ENCODE peak calls at places on chromosome 6, in seven cellular contexts. Z, A, I, Q, G, D and U are unnamed samples.

GRCh38 chr6:158818008-158818579 is 1.1 kb downstream of the EZR start:
- DNase-seq in I (peak; percentile 88), D (peak; percentile 76), A (peak; percentile 89), Z (peak; percentile 59), G (peak; percentile 81), Q (no peak), U (peak; percentile 89)

GRCh38 chr6:143772110-143772509 is 71.0 kb upstream of the LTV1 start:
- DNase-seq in Q (no peak), D (no peak), I (no peak), Z (no peak), A (no peak), G (no peak), U (no peak)

GRCh38 chr6:119497988-119498727 is 148.6 kb upstream of the MAN1A1 start:
- DNase-seq in G (no peak), A (no peak), Z (no peak), D (no peak), I (no peak), Q (no peak), U (no peak)

GRCh38 chr6:164124986-164125385 is 710.5 kb downstream of the QKI start:
- DNase-seq in Q (no peak), Z (no peak), D (no peak), I (no peak), A (no peak), G (no peak), U (no peak)

GRCh38 chr6:21596379-21597242 is 3.1 kb downstream of the SOX4 start:
- DNase-seq in Q (no peak), A (peak; percentile 39), G (peak; percentile 79), Z (peak; percentile 24), D (peak; percentile 67), I (no peak), U (peak; percentile 40)

GRCh38 chr6:143822584-143823024 is 20.5 kb upstream of the LTV1 start:
- DNase-seq in I (no peak), G (no peak), A (no peak), D (no peak), Q (no peak), Z (no peak), U (no peak)

GRCh38 chr6:36269834-36270705 is at the start of gene PNPLA1:
- DNase-seq in Z (no peak), Q (no peak), A (no peak), I (no peak), D (no peak), G (no peak), U (no peak)

GRCh38 chr6:80544500-80545055 is 438.1 kb downstream of the BCKDHB start:
- DNase-seq in D (no peak), Q (no peak), I (no peak), G (no peak), Z (no peak), A (no peak), U (no peak)

GRCh38 chr6:105482227-105482839 is 79.5 kb upstream of the PREP start:
- DNase-seq in A (no peak), G (peak; percentile 37), I (no peak), D (no peak), Q (no peak), Z (peak; percentile 48), U (peak; percentile 55)

GRCh38 chr6:139329224-139329623 is 37.4 kb upstream of the TXLNB start:
- DNase-seq in Z (no peak), Q (no peak), G (no peak), A (no peak), D (no peak), I (no peak), U (no peak)

GRCh38 chr6:41489284-41489851 is 56.8 kb upstream of the FOXP4 start:
- DNase-seq in Z (peak; percentile 40), I (no peak), Q (no peak), A (no peak), G (no peak), D (no peak), U (no peak)

GRCh38 chr6:139037490-139037889 is 8.9 kb downstream of the ABRACL start:
- DNase-seq in Z (no peak), D (no peak), I (no peak), A (no peak), Q (no peak), G (no peak), U (no peak)

GRCh38 chr6:87700729-87701675 is 1.0 kb downstream of the AKIRIN2 start:
- DNase-seq in Q (peak; percentile 43), A (peak; percentile 66), I (no peak), Z (peak; percentile 19), D (peak; percentile 63), G (peak; percentile 67), U (peak; percentile 35)

GRCh38 chr6:107098436-107099307 is 16.6 kb downstream of the BEND3 start:
- DNase-seq in D (no peak), Z (no peak), G (no peak), Q (no peak), I (peak; percentile 76), A (no peak), U (no peak)

GRCh38 chr6:159929819-159930218 is 39.0 kb downstream of the MAS1 start:
- DNase-seq in I (no peak), G (peak; percentile 35), A (no peak), Q (peak; percentile 73), Z (no peak), D (no peak), U (peak; percentile 12)

GRCh38 chr6:37365791-37366190 is 12.0 kb downstream of the RNF8 start:
- DNase-seq in I (no peak), G (no peak), A (no peak), Z (no peak), D (no peak), Q (no peak), U (no peak)

GRCh38 chr6:3738381-3739131 is 13.0 kb downstream of the PXDC1 start:
- DNase-seq in G (no peak), D (no peak), A (no peak), Z (no peak), Q (no peak), I (peak; percentile 60), U (peak; percentile 7)

GRCh38 chr6:118562959-118563358 is 14.9 kb downstream of the PLN start:
- DNase-seq in Z (no peak), Q (no peak), G (no peak), A (no peak), D (no peak), I (no peak), U (no peak)

GRCh38 chr6:134529921-134530320 is 212.0 kb upstream of the SGK1 start:
- DNase-seq in A (no peak), I (no peak), Z (no peak), G (no peak), D (peak; percentile 89), Q (no peak), U (no peak)

GRCh38 chr6:119738425-119738824 is 388.9 kb upstream of the MAN1A1 start:
- DNase-seq in A (no peak), Z (no peak), D (no peak), Q (no peak), G (no peak), I (no peak), U (no peak)

DNA sequence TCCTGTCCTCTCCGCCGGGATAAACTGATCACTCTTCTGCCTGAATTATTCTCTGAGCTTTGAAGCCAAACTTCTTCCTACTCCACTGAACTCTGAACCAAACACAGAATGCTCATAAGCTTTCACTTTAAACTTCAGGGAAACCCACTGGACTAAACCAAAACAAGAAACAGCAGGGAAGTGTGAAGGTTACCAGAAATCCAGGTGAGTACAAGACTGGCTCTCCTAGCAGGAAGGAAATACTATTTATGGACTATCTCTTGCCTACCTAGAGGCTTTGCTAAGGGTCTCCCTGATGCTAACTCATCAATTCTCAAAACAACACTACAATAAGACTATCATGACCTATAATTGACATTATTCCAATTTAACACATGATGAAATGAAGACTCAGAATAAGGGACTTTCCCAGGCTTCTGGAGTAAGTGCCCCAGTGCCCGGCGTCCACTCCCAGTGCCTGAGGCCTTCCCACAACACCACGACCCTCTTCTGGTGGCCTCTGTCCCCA is 145.0 kb downstream of the ZDHHC14 start:
- DNase-seq in G (no peak), A (no peak), Z (no peak), Q (no peak), I (no peak), D (no peak), U (no peak)
- TF ChIP-seq EP300 in G (no peak), A (no peak), Z (no peak), Q (no peak), I (no peak), D (no peak), U (no peak)

DNA sequence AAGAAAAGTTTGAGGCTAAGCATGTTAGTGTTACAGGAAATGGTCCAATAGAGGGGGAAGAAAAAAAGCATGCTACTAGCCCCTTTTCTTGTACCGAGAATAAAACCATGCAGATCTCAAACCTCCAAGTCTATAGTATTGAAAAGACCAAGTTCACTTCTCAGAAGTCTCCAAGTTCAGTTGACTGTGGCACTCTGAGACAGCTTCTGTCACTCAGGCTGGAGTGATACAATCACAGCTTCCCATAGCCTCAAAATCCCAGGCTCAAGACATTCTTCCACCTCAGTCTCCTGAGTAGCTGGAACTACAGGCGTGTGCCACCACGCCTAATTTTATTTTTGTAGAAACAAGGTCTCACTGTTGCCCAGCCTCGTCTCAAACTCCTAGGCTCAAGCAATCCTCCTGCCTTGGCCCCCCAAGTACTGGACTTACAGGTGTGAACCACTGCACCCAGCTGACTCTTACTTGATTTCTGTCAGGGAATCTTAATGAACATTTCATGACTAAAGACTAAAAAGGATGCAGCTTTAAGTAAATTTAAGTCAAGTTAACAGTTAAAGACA is 16.2 kb downstream of the C6orf62 start:
- DNase-seq in I (no peak), D (no peak), Q (no peak), Z (no peak), G (no peak), A (no peak), U (no peak)
- TF ChIP-seq EP300 in I (no peak), D (no peak), Q (no peak), Z (no peak), G (no peak), A (no peak), U (no peak)

DNA sequence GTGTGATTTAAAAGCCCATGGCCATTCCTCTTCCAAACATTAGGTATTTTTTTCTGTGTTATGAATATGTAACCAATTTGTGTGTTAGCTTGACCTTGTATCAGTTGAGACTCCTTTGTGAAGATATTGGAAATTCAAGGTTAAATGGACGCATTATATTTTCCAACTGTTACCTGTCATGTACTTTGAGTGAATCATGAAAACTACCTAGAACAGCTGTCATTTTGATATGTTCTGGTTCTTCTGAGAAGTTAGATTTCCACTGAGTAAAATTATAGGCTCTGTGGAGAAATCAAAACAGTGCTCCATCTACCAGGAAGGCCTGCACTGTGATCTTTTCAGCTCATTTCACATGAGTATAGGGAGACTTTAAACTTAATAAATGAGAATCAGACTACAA is 470.0 kb downstream of the NKAIN2 start:
- DNase-seq in G (no peak), Q (no peak), A (no peak), I (no peak), Z (no peak), D (no peak), U (no peak)
- TF ChIP-seq EP300 in G (no peak), Q (no peak), A (no peak), I (no peak), Z (no peak), D (no peak), U (no peak)

DNA sequence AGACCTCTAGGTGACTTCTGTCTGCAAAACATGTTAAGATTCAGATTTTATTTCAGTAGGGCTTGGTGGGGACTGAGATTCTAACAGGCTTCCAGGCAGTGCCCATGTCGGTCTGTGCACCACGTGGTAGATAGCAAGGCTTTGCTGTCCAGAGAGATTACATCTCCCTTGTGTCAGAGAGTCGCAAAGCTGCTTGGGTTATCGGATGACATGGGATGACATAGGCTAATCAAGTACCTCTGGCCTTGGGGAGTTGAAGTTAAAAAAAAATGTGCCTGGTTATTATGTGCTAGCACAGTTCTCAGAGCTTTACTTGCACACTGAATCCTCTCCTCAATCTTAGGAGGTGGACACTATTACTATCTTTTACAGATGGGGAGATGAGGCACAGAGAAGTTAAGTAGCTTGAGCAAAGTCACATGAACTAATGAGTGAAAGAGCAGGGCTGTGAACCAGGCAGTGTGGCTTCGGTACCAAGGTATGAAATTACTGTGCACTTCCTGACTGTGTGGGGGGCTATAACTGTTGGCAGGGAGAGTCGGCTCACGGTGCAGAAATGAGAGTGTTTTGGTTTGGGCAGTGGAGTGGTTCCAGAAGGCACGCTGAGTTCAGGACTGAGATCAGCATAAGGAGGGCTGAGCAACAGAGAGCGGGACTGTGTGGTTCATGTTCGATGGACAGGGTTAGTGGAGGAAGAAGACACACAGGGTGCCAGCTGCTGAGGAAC is 41.1 kb downstream of the FARS2 start:
- DNase-seq in A (no peak), D (no peak), G (peak; percentile 22), Q (peak; percentile 92), I (no peak), Z (no peak), U (no peak)
- TF ChIP-seq EP300 in A (no peak), D (no peak), G (no peak), Q (no peak), I (no peak), Z (no peak), U (no peak)